ENCODE peak calls at places on chromosomes 11 and 22, in four cellular contexts. X is uterus, D is spleen, V is H9. O is an unnamed sample.

GRCh38 chr11:90476442-90477007 is 253.7 kb upstream of the CHORDC1 start:
- DNase-seq in X (no peak), D (no peak), V (peak; percentile 31), O (no peak)

GRCh38 chr22:49426098-49426497 is 401.6 kb downstream of the BRD1 start:
- DNase-seq in X (no peak), D (no peak), V (no peak), O (no peak)

GRCh38 chr11:28245131-28245530 is 136.9 kb downstream of the METTL15 start:
- DNase-seq in X (no peak), D (no peak), V (no peak), O (no peak)

GRCh38 chr11:8775341-8776133 is 92.9 kb downstream of the RPL27A start:
- DNase-seq in X (no peak), D (peak; percentile 77), V (no peak), O (no peak)

GRCh38 chr22:19287076-19287724 is 4.3 kb downstream of the CLTCL1 start:
- DNase-seq in X (no peak), D (no peak), V (peak; percentile 44), O (no peak)

GRCh38 chr11:63951779-63952536 is 13.2 kb downstream of the NAA40 start:
- DNase-seq in X (no peak), D (no peak), V (no peak), O (no peak)

GRCh38 chr11:27385245-27385644 is 22.2 kb upstream of the CCDC34 start:
- DNase-seq in X (no peak), D (no peak), V (no peak), O (no peak)

GRCh38 chr11:13347901-13348300 is 70.3 kb downstream of the BMAL1 start:
- DNase-seq in X (no peak), D (no peak), V (no peak), O (no peak)

GRCh38 chr11:72041364-72042058 is 38.8 kb downstream of the NUMA1 start:
- DNase-seq in X (peak; percentile 71), D (peak; percentile 87), V (peak; percentile 61), O (peak; percentile 85)

GRCh38 chr11:128645968-128646367 is 47.9 kb upstream of the FLI1 start:
- DNase-seq in X (no peak), D (no peak), V (no peak), O (no peak)

GRCh38 chr11:86955674-86956522 is 703 bp upstream of the FZD4 start:
- DNase-seq in X (peak; percentile 87), D (peak; percentile 90), V (peak; percentile 86), O (peak; percentile 87)

GRCh38 chr11:61947486-61948210 is 2.5 kb upstream of the BEST1 start:
- DNase-seq in X (peak; percentile 95), D (peak; percentile 92), V (peak; percentile 88), O (peak; percentile 92)

GRCh38 chr22:29208879-29209623 is 3.4 kb downstream of the EMID1 start:
- DNase-seq in X (no peak), D (peak; percentile 82), V (no peak), O (no peak)

GRCh38 chr22:26673485-26673884 is 16.1 kb downstream of the MIAT start:
- DNase-seq in X (no peak), D (no peak), V (no peak), O (no peak)

GRCh38 chr22:45067731-45068130 is 57.9 kb upstream of the PHF21B start:
- DNase-seq in X (no peak), D (no peak), V (no peak), O (no peak)

GRCh38 chr11:100152751-100153150 is 534.3 kb upstream of the ARHGAP42 start:
- DNase-seq in X (no peak), D (no peak), V (no peak), O (no peak)

GRCh38 chr11:95442531-95443050 is 211.6 kb upstream of the SESN3 start:
- DNase-seq in X (no peak), D (no peak), V (no peak), O (no peak)

GRCh38 chr11:77287136-77287535 is 14.3 kb downstream of the GDPD4 start:
- DNase-seq in X (no peak), D (no peak), V (no peak), O (no peak)

GRCh38 chr11:3840289-3840869 is 380 bp downstream of the RHOG start:
- DNase-seq in X (no peak), D (peak; percentile 86), V (no peak), O (peak; percentile 91)

GRCh38 chr11:78400701-78401100 is 16.9 kb downstream of the GAB2 start:
- DNase-seq in X (no peak), D (no peak), V (no peak), O (no peak)

GRCh38 chr11:32843544-32843943 is 13.8 kb downstream of the PRRG4 start:
- DNase-seq in X (no peak), D (no peak), V (no peak), O (no peak)

GRCh38 chr11:111299111-111300026 is 1.0 kb downstream of the POU2AF3 start:
- DNase-seq in X (peak; percentile 60), D (peak; percentile 81), V (peak; percentile 66), O (peak; percentile 73)

GRCh38 chr11:95705485-95706124 is 84.0 kb downstream of the FAM76B start:
- DNase-seq in X (peak; percentile 93), D (peak; percentile 94), V (peak; percentile 87), O (peak; percentile 91)

GRCh38 chr11:94132823-94133408 is 4.3 kb downstream of the PANX1 start:
- DNase-seq in X (no peak), D (no peak), V (no peak), O (no peak)

GRCh38 chr22:22748297-22748743 is 103.9 kb downstream of the GGTLC2 start:
- DNase-seq in X (no peak), D (no peak), V (peak; percentile 58), O (no peak)

GRCh38 chr22:35409783-35410662 is 10.1 kb downstream of the MCM5 start:
- DNase-seq in X (no peak), D (peak; percentile 92), V (no peak), O (peak; percentile 86)

GRCh38 chr11:61698173-61698965 is 18.2 kb downstream of the DAGLA start:
- DNase-seq in X (no peak), D (no peak), V (no peak), O (no peak)

GRCh38 chr22:46262449-46263207 is 515 bp downstream of the PKDREJ start:
- DNase-seq in X (peak; percentile 50), D (peak; percentile 92), V (peak; percentile 86), O (peak; percentile 88)

GRCh38 chr11:64697663-64698375 is 25.2 kb downstream of the NRXN2 start:
- DNase-seq in X (no peak), D (no peak), V (no peak), O (no peak)

GRCh38 chr22:21780259-21780658 is 44.7 kb upstream of the YPEL1 start:
- DNase-seq in X (no peak), D (no peak), V (no peak), O (no peak)

GRCh38 chr11:3344327-3344726 is 34.6 kb downstream of the ZNF195 start:
- DNase-seq in X (no peak), D (no peak), V (no peak), O (no peak)

GRCh38 chr22:30733081-30733680 is 38.5 kb downstream of the OSBP2 start:
- DNase-seq in X (no peak), D (no peak), V (no peak), O (no peak)

GRCh38 chr11:962743-963142 is 37.1 kb downstream of the AP2A2 start:
- DNase-seq in X (no peak), D (no peak), V (no peak), O (no peak)

GRCh38 chr11:67002921-67003411 is 20.0 kb upstream of the SYT12 start:
- DNase-seq in X (no peak), D (no peak), V (peak; percentile 50), O (no peak)

GRCh38 chr22:50488886-50489285 is 2.2 kb downstream of the MIOX start:
- DNase-seq in X (no peak), D (no peak), V (no peak), O (no peak)

GRCh38 chr22:50486561-50487289 is at the start of gene MIOX:
- DNase-seq in X (no peak), D (no peak), V (no peak), O (peak; percentile 66)

GRCh38 chr22:50489363-50490243 is 2.9 kb downstream of the MIOX start:
- DNase-seq in X (no peak), D (no peak), V (peak; percentile 25), O (no peak)

GRCh38 chr22:50487290-50488005 is 789 bp downstream of the MIOX start:
- DNase-seq in X (no peak), D (no peak), V (no peak), O (peak; percentile 67)

GRCh38 chr22:50488006-50488677 is 1.5 kb downstream of the MIOX start:
- DNase-seq in X (no peak), D (no peak), V (no peak), O (no peak)
- H3K27me3 ChIP-seq in X (no peaks in the 10 kb centered on the region), D (no peaks in the 10 kb centered on the region), V (no peaks in the 10 kb centered on the region), O (no peaks in the 10 kb centered on the region)

DNA sequence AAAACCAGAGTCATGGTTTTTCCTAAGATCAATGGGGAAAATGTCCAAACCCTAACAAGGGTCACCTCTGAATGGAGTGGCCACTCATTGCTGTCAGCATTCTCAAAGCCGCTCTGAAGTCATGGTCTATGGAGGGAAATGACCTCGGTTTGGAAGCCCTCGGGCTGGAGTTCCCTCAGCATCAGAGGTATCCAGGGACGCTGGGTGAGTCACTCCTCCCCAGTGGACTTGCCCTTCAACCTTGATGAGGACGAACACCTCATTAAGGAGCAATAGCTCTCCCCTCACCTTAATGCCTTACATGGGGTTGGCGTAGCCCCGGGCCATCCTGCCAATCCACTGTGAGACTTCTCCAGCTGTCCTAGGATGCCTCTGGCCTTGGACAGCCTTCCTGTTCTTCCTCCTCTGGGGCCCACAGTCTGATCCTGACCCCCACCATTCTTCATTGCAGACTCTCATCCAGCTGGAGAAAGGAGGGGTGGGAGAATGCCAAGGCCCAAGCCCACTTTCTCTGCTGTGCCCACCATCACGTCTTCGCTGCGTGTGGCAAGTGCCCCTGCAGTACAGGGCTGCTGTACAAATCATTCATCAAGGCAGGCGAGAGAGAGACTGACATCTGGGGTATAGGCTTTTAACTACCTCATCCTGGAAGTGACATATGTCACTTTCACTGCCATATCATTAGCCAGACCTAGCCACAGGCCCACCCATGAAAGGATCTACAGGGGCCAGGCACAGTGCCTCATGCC is 25.4 kb upstream of the MYH9 start:
- DNase-seq in X (no peak), D (no peak), V (no peak), O (no peak)
- H3K4me1 ChIP-seq in X (no peaks in the 10 kb centered on the region), D (peaks cover 13% of the 10 kb centered on the region), V (no peaks in the 10 kb centered on the region), O (no peaks in the 10 kb centered on the region)

GRCh38 chr22:20292108-20292507 is 24.0 kb upstream of the RTN4R start:
- DNase-seq in X (no peak), D (no peak), V (no peak), O (no peak)

GRCh38 chr22:20291249-20291586 is 23.1 kb upstream of the RTN4R start:
- DNase-seq in X (no peak), D (no peak), V (no peak), O (no peak)

GRCh38 chr22:20290578-20291248 is 22.6 kb upstream of the RTN4R start:
- DNase-seq in X (no peak), D (no peak), V (no peak), O (no peak)

GRCh38 chr22:20292673-20293232 is 24.6 kb upstream of the RTN4R start:
- DNase-seq in X (no peak), D (no peak), V (no peak), O (no peak)

DNA sequence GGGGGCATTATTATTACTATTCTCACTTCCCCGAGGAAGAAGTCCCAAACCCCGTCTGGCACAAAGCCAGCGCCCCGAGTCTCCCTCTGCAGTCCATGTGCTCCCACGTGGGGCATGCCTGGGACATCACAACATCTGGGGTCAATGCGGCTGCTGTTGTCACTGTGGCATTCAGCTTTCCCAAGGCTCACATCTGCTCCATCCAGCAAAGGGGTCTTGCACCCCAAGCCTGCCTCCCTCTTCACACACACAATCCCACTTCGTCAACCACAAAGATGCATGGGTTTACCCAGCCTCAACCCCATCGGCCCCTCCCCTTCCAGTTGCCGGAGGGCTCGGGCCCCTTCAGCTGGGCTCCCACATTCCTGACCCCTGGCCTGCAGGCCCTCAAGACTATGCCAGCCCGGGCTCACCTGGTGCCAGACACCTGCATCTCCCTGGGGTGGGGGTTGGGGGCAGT is 23.5 kb upstream of the RTN4R start:
- DNase-seq in X (no peak), D (no peak), V (no peak), O (no peak)
- H3K27me3 ChIP-seq in X (no peaks in the 10 kb centered on the region), D (no peaks in the 10 kb centered on the region), V (no peaks in the 10 kb centered on the region), O (no peaks in the 10 kb centered on the region)

GRCh38 chr22:38947321-38948112 is 9.9 kb upstream of the APOBEC3A start:
- DNase-seq in X (no peak), D (no peak), V (no peak), O (peak; percentile 56)
- H3K4me1 ChIP-seq in X (no peaks in the 10 kb centered on the region), D (peaks cover 7% of the 10 kb centered on the region), V (no peaks in the 10 kb centered on the region), O (no peaks in the 10 kb centered on the region)